ENCODE peak calls at places on chromosomes 13 and 19, in five cellular contexts. One of them, this sample, is unnamed.

GRCh38 chr19:40217921-40218890 is at the start of gene TTC9B:
- DNase-seq in occipital lobe: no peak
- DNase-seq in NCI-H1436: peak
- DNase-seq in iris pigment epithelial cell: peak
- DNase-seq in activated T-helper 1 cell treated with anti-CD3 and anti-CD28 coated beads, Interleukin-12 subunit alpha, Interleukin-12 subunit beta, Interleukin-2, Interleukin-4 antibody, amounts not matched to agents 30 ng/mL and 10 ng/mL and 1 ng/mL, durations not matched to agents 14 hours and 24 hours and 36 hours: peak
- DNase-seq in this sample: peak

GRCh38 chr19:46299004-46299509 is 2.2 kb downstream of the HIF3A start:
- DNase-seq in occipital lobe: peak
- DNase-seq in NCI-H1436: peak
- DNase-seq in iris pigment epithelial cell: peak
- DNase-seq in activated T-helper 1 cell treated with anti-CD3 and anti-CD28 coated beads, Interleukin-12 subunit alpha, Interleukin-12 subunit beta, Interleukin-2, Interleukin-4 antibody, amounts not matched to agents 30 ng/mL and 10 ng/mL and 1 ng/mL, durations not matched to agents 14 hours and 24 hours and 36 hours: no peak
- DNase-seq in this sample: peak

GRCh38 chr13:44306401-44307192 is 67.0 kb upstream of the SERP2 start:
- DNase-seq in occipital lobe: no peak
- DNase-seq in NCI-H1436: no peak
- DNase-seq in iris pigment epithelial cell: peak
- DNase-seq in activated T-helper 1 cell treated with anti-CD3 and anti-CD28 coated beads, Interleukin-12 subunit alpha, Interleukin-12 subunit beta, Interleukin-2, Interleukin-4 antibody, amounts not matched to agents 30 ng/mL and 10 ng/mL and 1 ng/mL, durations not matched to agents 14 hours and 24 hours and 36 hours: no peak
- DNase-seq in this sample: no peak

GRCh38 chr19:1837625-1838105 is 10.6 kb downstream of the REXO1 start:
- DNase-seq in occipital lobe: no peak
- DNase-seq in NCI-H1436: no peak
- DNase-seq in iris pigment epithelial cell: no peak
- DNase-seq in activated T-helper 1 cell treated with anti-CD3 and anti-CD28 coated beads, Interleukin-12 subunit alpha, Interleukin-12 subunit beta, Interleukin-2, Interleukin-4 antibody, amounts not matched to agents 30 ng/mL and 10 ng/mL and 1 ng/mL, durations not matched to agents 14 hours and 24 hours and 36 hours: peak
- DNase-seq in this sample: no peak

GRCh38 chr19:37551123-37551993 is 43.2 kb downstream of the ZNF571 start:
- DNase-seq in occipital lobe: no peak
- DNase-seq in NCI-H1436: no peak
- DNase-seq in iris pigment epithelial cell: peak
- DNase-seq in activated T-helper 1 cell treated with anti-CD3 and anti-CD28 coated beads, Interleukin-12 subunit alpha, Interleukin-12 subunit beta, Interleukin-2, Interleukin-4 antibody, amounts not matched to agents 30 ng/mL and 10 ng/mL and 1 ng/mL, durations not matched to agents 14 hours and 24 hours and 36 hours: peak
- DNase-seq in this sample: no peak

GRCh38 chr19:28556371-28556770 is 656.6 kb downstream of the UQCRFS1 start:
- DNase-seq in occipital lobe: no peak
- DNase-seq in NCI-H1436: peak
- DNase-seq in iris pigment epithelial cell: no peak
- DNase-seq in activated T-helper 1 cell treated with anti-CD3 and anti-CD28 coated beads, Interleukin-12 subunit alpha, Interleukin-12 subunit beta, Interleukin-2, Interleukin-4 antibody, amounts not matched to agents 30 ng/mL and 10 ng/mL and 1 ng/mL, durations not matched to agents 14 hours and 24 hours and 36 hours: no peak
- DNase-seq in this sample: no peak

GRCh38 chr13:34931572-34931971 is 10.5 kb upstream of the NBEA start:
- DNase-seq in occipital lobe: no peak
- DNase-seq in NCI-H1436: no peak
- DNase-seq in iris pigment epithelial cell: peak
- DNase-seq in activated T-helper 1 cell treated with anti-CD3 and anti-CD28 coated beads, Interleukin-12 subunit alpha, Interleukin-12 subunit beta, Interleukin-2, Interleukin-4 antibody, amounts not matched to agents 30 ng/mL and 10 ng/mL and 1 ng/mL, durations not matched to agents 14 hours and 24 hours and 36 hours: no peak
- DNase-seq in this sample: no peak

GRCh38 chr13:112688560-112689497 is 1.0 kb upstream of the ATP11A start:
- DNase-seq in occipital lobe: no peak
- DNase-seq in NCI-H1436: no peak
- DNase-seq in iris pigment epithelial cell: peak
- DNase-seq in activated T-helper 1 cell treated with anti-CD3 and anti-CD28 coated beads, Interleukin-12 subunit alpha, Interleukin-12 subunit beta, Interleukin-2, Interleukin-4 antibody, amounts not matched to agents 30 ng/mL and 10 ng/mL and 1 ng/mL, durations not matched to agents 14 hours and 24 hours and 36 hours: peak
- DNase-seq in this sample: peak

GRCh38 chr13:113561417-113562084 is 23.0 kb upstream of the TFDP1 start:
- DNase-seq in occipital lobe: no peak
- DNase-seq in NCI-H1436: no peak
- DNase-seq in iris pigment epithelial cell: no peak
- DNase-seq in activated T-helper 1 cell treated with anti-CD3 and anti-CD28 coated beads, Interleukin-12 subunit alpha, Interleukin-12 subunit beta, Interleukin-2, Interleukin-4 antibody, amounts not matched to agents 30 ng/mL and 10 ng/mL and 1 ng/mL, durations not matched to agents 14 hours and 24 hours and 36 hours: no peak
- DNase-seq in this sample: no peak

GRCh38 chr13:23808803-23809202 is 80.4 kb downstream of the MIPEP start:
- DNase-seq in occipital lobe: no peak
- DNase-seq in NCI-H1436: no peak
- DNase-seq in iris pigment epithelial cell: no peak
- DNase-seq in activated T-helper 1 cell treated with anti-CD3 and anti-CD28 coated beads, Interleukin-12 subunit alpha, Interleukin-12 subunit beta, Interleukin-2, Interleukin-4 antibody, amounts not matched to agents 30 ng/mL and 10 ng/mL and 1 ng/mL, durations not matched to agents 14 hours and 24 hours and 36 hours: no peak
- DNase-seq in this sample: no peak

GRCh38 chr19:41821003-41821735 is 23.3 kb downstream of the LYPD4 start:
- DNase-seq in occipital lobe: no peak
- DNase-seq in NCI-H1436: peak
- DNase-seq in iris pigment epithelial cell: peak
- DNase-seq in activated T-helper 1 cell treated with anti-CD3 and anti-CD28 coated beads, Interleukin-12 subunit alpha, Interleukin-12 subunit beta, Interleukin-2, Interleukin-4 antibody, amounts not matched to agents 30 ng/mL and 10 ng/mL and 1 ng/mL, durations not matched to agents 14 hours and 24 hours and 36 hours: peak
- DNase-seq in this sample: no peak

GRCh38 chr19:46372901-46373572 is 26.1 kb downstream of the PPP5C start:
- DNase-seq in occipital lobe: no peak
- DNase-seq in NCI-H1436: peak
- DNase-seq in iris pigment epithelial cell: peak
- DNase-seq in activated T-helper 1 cell treated with anti-CD3 and anti-CD28 coated beads, Interleukin-12 subunit alpha, Interleukin-12 subunit beta, Interleukin-2, Interleukin-4 antibody, amounts not matched to agents 30 ng/mL and 10 ng/mL and 1 ng/mL, durations not matched to agents 14 hours and 24 hours and 36 hours: no peak
- DNase-seq in this sample: no peak

GRCh38 chr13:21478881-21479808 is 20.0 kb upstream of the ZDHHC20 start:
- DNase-seq in occipital lobe: no peak
- DNase-seq in NCI-H1436: peak
- DNase-seq in iris pigment epithelial cell: peak
- DNase-seq in activated T-helper 1 cell treated with anti-CD3 and anti-CD28 coated beads, Interleukin-12 subunit alpha, Interleukin-12 subunit beta, Interleukin-2, Interleukin-4 antibody, amounts not matched to agents 30 ng/mL and 10 ng/mL and 1 ng/mL, durations not matched to agents 14 hours and 24 hours and 36 hours: peak
- DNase-seq in this sample: no peak